ENCODE peak calls at places on chromosome 22, in nine cellular contexts. J is testis, T is fibroblast of lung, S is IMR-90, N is left ventricle myocardium inferior, I is lower leg skin, F is aorta, C is AG04450, K is fibroblast of the aortic adventitia. Y is an unnamed sample.

GRCh38 chr22:49112661-49113626 is 714.7 kb downstream of the BRD1 start:
- DNase-seq in N (no peak), J (no peak), T (no peak), I (peak; percentile 72), K (no peak), S (no peak), F (no peak), C (no peak), Y (no peak)

GRCh38 chr22:35170716-35171697 is 86.3 kb upstream of the HMGXB4 start:
- DNase-seq in I (peak; percentile 64), F (no peak), S (no peak), T (no peak), C (no peak), J (no peak), K (no peak), N (no peak), Y (no peak)

GRCh38 chr22:47154621-47155081 is 392.2 kb downstream of the TBC1D22A start:
- DNase-seq in F (peak; percentile 67), N (peak; percentile 65), T (peak; percentile 73), S (peak; percentile 82), I (no peak), J (peak; percentile 86), K (peak; percentile 78), C (peak; percentile 38), Y (no peak)

GRCh38 chr22:47423266-47423665 is 660.8 kb downstream of the TBC1D22A start:
- DNase-seq in J (no peak), N (no peak), T (no peak), C (no peak), I (no peak), F (no peak), K (no peak), S (no peak), Y (no peak)

GRCh38 chr22:35785181-35785923 is 67.7 kb downstream of the APOL5 start:
- DNase-seq in N (no peak), K (peak; percentile 67), J (no peak), C (no peak), T (no peak), I (no peak), F (no peak), S (no peak), Y (no peak)

GRCh38 chr22:32444068-32444467 is 20.2 kb downstream of the BPIFC start:
- DNase-seq in F (no peak), S (no peak), I (no peak), T (no peak), J (peak; percentile 14), C (no peak), K (no peak), N (no peak), Y (no peak)

GRCh38 chr22:26068571-26068970 is 100.7 kb upstream of the SEZ6L start:
- DNase-seq in J (no peak), C (no peak), N (no peak), I (no peak), S (no peak), K (no peak), F (no peak), T (no peak), Y (no peak)

GRCh38 chr22:29820941-29821789 is 16.9 kb downstream of the ASCC2 start:
- DNase-seq in J (peak; percentile 46), I (peak; percentile 92), C (peak; percentile 77), T (peak; percentile 90), K (peak; percentile 100), S (peak; percentile 98), N (peak; percentile 90), F (peak; percentile 86), Y (peak; percentile 94)

GRCh38 chr22:28989484-28989883 is 72.1 kb downstream of the C22orf31 start:
- DNase-seq in N (no peak), F (no peak), K (no peak), J (no peak), S (no peak), I (no peak), C (no peak), T (no peak), Y (no peak)

GRCh38 chr22:22460060-22460459 is 48.5 kb downstream of the ZNF280B start:
- DNase-seq in T (no peak), J (no peak), F (no peak), C (no peak), I (no peak), K (no peak), S (no peak), N (no peak), Y (no peak)

GRCh38 chr22:30015846-30016245 is 64.4 kb upstream of the HORMAD2 start:
- DNase-seq in T (peak; percentile 53), N (no peak), I (peak; percentile 57), F (no peak), C (peak; percentile 81), S (peak; percentile 95), K (peak; percentile 51), J (no peak), Y (no peak)

GRCh38 chr22:27100789-27101188 is 443.4 kb downstream of the MIAT start:
- DNase-seq in K (no peak), N (no peak), J (no peak), S (peak; percentile 45), T (no peak), C (no peak), F (no peak), I (no peak), Y (no peak)

GRCh38 chr22:21942407-21942895 is 10.2 kb downstream of the PPM1F start:
- DNase-seq in F (peak; percentile 89), C (peak; percentile 39), I (peak; percentile 96), K (peak; percentile 92), T (peak; percentile 85), S (peak; percentile 88), J (no peak), N (peak; percentile 89), Y (peak; percentile 80)

DNA sequence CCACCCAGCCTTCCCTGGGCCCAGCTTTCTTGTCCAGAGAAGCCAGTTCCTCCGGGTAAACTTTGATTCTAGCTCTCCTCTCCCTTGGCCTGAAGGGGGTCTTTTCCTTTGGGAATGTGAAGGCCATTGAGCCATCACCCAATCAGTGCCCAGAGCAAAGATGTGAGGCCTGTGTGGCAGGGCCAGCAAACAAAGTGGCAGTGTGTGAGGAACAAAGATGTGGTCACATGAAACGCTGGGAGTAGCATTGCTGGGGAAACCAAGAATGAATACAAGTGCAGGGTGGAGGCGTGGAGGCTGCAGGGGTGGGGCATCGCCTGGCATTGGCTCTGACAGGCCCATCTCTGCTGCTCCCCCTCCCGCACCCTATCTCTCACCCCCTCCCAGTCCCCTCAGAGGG is 91.9 kb upstream of the BID start:
- DNase-seq in C (no peak), N (no peak), T (no peak), K (no peak), J (peak; percentile 75), F (peak; percentile 12), S (no peak), I (no peak), Y (no peak)
- H3K4me3 ChIP-seq in C (no peak overlapping the region), N (no peak overlapping the region), T (no peak overlapping the region), K (no peak overlapping the region), J (no peak overlapping the region), F (no peak overlapping the region), S (no peak overlapping the region), I (no peak overlapping the region), Y (no peak overlapping the region)

GRCh38 chr22:37050913-37051628 is 471 bp upstream of the KCTD17 start:
- DNase-seq in N (no peak), T (no peak), F (no peak), J (no peak), C (no peak), S (no peak), I (no peak), K (no peak), Y (no peak)
- H3K4me3 ChIP-seq in N (peak overlapping the region; percentile 81), T (peak overlapping the region; percentile 19), F (peak overlapping the region; percentile 74), J (peak overlapping the region; percentile 75), C (peak overlapping the region; percentile 48), S (peak overlapping the region; percentile 39), I (no peak overlapping the region), K (peak overlapping the region; percentile 46), Y (peak overlapping the region; percentile 65)

GRCh38 chr22:38724176-38724575 is 18.4 kb downstream of the GTPBP1 start:
- DNase-seq in I (no peak), S (no peak), K (no peak), F (no peak), N (no peak), T (no peak), J (no peak), C (no peak), Y (no peak)
- H3K4me3 ChIP-seq in I (no peak overlapping the region), S (no peak overlapping the region), K (no peak overlapping the region), F (no peak overlapping the region), N (no peak overlapping the region), T (no peak overlapping the region), J (no peak overlapping the region), C (no peak overlapping the region), Y (no peak overlapping the region)

DNA sequence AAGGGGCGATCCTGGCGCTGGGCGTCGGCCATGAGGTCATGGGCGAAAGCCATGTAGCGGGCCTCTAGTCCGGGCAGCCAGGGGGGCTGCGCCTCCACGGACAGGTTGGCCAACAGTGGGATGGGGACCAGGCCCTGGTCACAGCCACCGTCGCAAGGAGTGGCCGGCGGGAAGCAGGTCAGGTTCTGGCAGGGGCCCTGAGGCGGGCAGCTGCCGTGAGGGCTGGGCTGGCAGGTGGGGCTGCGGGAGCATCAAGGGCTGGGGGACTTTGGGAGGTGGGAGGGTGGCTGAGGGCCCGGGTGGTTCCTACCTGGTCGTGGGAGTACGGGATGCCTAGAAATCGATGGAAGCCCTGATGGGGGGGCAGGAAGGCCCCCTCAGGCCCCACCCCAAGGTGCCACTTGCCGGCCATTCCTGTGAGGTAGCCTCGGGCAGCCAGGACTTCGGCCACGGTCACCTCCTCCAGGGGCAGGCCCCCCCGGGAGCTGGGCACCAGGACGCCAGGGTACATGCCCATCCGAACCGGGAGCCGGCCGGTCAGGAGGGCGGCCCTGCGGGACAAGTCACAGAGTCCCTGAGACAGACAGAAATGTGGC is 998 bp downstream of the ARSA start:
- DNase-seq in F (no peak), C (no peak), J (no peak), K (no peak), N (no peak), I (no peak), S (no peak), T (no peak), Y (no peak)
- H3K4me3 ChIP-seq in F (no peak overlapping the region), C (peak overlapping the region; percentile 84), J (no peak overlapping the region), K (peak overlapping the region; percentile 88), N (peak overlapping the region; percentile 92), I (no peak overlapping the region), S (peak overlapping the region; percentile 93), T (peak overlapping the region; percentile 61), Y (peak overlapping the region; percentile 78)